ENCODE peak calls at places on chromosomes 13 and 19, in four cellular contexts. T is HCT116, A is psoas muscle, P is heart right ventricle. H is an unnamed sample. For H3K4me1, the result is how much of the 10 kb centered on the place peaks cover.

GRCh38 chr13:96417956-96418355 is 328.0 kb downstream of the HS6ST3 start:
- DNase-seq in T (no peak), A (no peak), P (no peak), H (no peak)

GRCh38 chr19:6464070-6464873 is at the start of gene CRB3:
- DNase-seq in T (peak), A (peak), P (no peak), H (peak)

GRCh38 chr13:94712812-94713555 is 639 bp upstream of the SOX21 start:
- DNase-seq in T (no peak), A (peak), P (no peak), H (peak)

GRCh38 chr13:44160549-44161278 is 212.9 kb upstream of the SERP2 start:
- DNase-seq in T (no peak), A (no peak), P (no peak), H (peak)

GRCh38 chr13:114161028-114161556 is 18.0 kb upstream of the CFAP97D2 start:
- DNase-seq in T (no peak), A (no peak), P (no peak), H (no peak)

GRCh38 chr19:48837081-48837524 is 812 bp upstream of the HSD17B14 start:
- DNase-seq in T (peak), A (peak), P (peak), H (peak)

GRCh38 chr13:98143157-98143553 is 261 bp downstream of the FARP1 start:
- DNase-seq in T (no peak), A (no peak), P (peak), H (no peak)

GRCh38 chr19:44696939-44697669 is 1.8 kb upstream of the CEACAM16 start:
- DNase-seq in T (no peak), A (no peak), P (no peak), H (no peak)

GRCh38 chr19:13637664-13638063 is 126.7 kb upstream of the MRI1 start:
- DNase-seq in T (peak), A (no peak), P (no peak), H (peak)

GRCh38 chr19:45917421-45918091 is 3.0 kb upstream of the NANOS2 start:
- DNase-seq in T (no peak), A (no peak), P (no peak), H (no peak)

GRCh38 chr13:64546371-64546770 is 2683.8 kb downstream of the PCDH9 start:
- DNase-seq in T (no peak), A (no peak), P (no peak), H (no peak)

GRCh38 chr13:59392328-59392727 is 771.4 kb downstream of the DIAPH3 start:
- DNase-seq in T (no peak), A (no peak), P (no peak), H (no peak)
- H3K27ac ChIP-seq in T (no peak), A (no peak), P (no peak), H (no peak)

GRCh38 chr19:55248704-55249103 is 10.1 kb downstream of the PPP6R1 start:
- DNase-seq in T (no peak), A (no peak), P (no peak), H (no peak)
- H3K4me1 ChIP-seq in T (under half), A (under half), P (half or more), H (under half)

GRCh38 chr19:32337176-32337808 is 8.1 kb upstream of the ZNF507 start:
- DNase-seq in T (no peak), A (no peak), P (no peak), H (no peak)

GRCh38 chr19:32336259-32337111 is 8.9 kb upstream of the ZNF507 start:
- DNase-seq in T (no peak), A (no peak), P (no peak), H (no peak)

GRCh38 chr19:32343550-32344262 is 1.7 kb upstream of the ZNF507 start:
- DNase-seq in T (no peak), A (no peak), P (no peak), H (no peak)

GRCh38 chr19:32342695-32343094 is 2.7 kb upstream of the ZNF507 start:
- DNase-seq in T (no peak), A (no peak), P (no peak), H (no peak)

GRCh38 chr19:32339988-32340874 is 5.2 kb upstream of the ZNF507 start:
- DNase-seq in T (no peak), A (peak), P (peak), H (no peak)
- TF ChIP-seq CTCF in T (peak), A (peak), P (peak), H (peak)

GRCh38 chr19:34084396-34085145 is 87.7 kb upstream of the LSM14A start:
- DNase-seq in T (no peak), A (no peak), P (no peak), H (no peak)

GRCh38 chr19:34089566-34089965 is 82.7 kb upstream of the LSM14A start:
- DNase-seq in T (no peak), A (no peak), P (no peak), H (no peak)

GRCh38 chr19:34082289-34083077 is 89.8 kb upstream of the LSM14A start:
- DNase-seq in T (no peak), A (no peak), P (no peak), H (no peak)

GRCh38 chr19:34085336-34085735 is 87.0 kb upstream of the LSM14A start:
- DNase-seq in T (no peak), A (no peak), P (no peak), H (no peak)

DNA sequence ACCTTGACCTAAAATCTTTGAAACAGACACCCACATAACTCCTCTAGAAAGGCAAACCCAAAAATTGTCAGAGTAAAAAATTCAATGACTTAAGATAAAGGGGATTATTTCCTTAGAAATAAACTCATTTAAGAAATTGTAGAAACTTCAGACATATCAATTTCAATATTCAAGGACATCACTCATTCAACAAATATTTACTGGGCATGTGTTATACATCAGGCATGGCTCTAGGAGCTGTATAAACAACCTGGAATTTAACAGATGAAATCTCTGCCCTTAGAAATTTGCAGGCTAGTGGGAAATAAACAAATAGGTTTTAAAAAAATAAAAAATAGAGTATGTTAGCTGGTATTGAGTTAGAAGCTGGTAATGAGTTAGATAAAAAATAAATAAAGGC is 84.0 kb upstream of the LSM14A start:
- DNase-seq in T (no peak), A (no peak), P (no peak), H (no peak)
- H3K27ac ChIP-seq in T (no peak), A (no peak), P (no peak), H (no peak)

GRCh38 chr13:99258210-99258860 is at the start of gene GPR18:
- DNase-seq in T (no peak), A (no peak), P (no peak), H (no peak)

GRCh38 chr13:99258946-99259345 is 767 bp upstream of the GPR18 start:
- DNase-seq in T (no peak), A (no peak), P (no peak), H (no peak)

GRCh38 chr13:99260216-99260615 is 2.0 kb upstream of the GPR18 start:
- DNase-seq in T (no peak), A (no peak), P (no peak), H (no peak)

GRCh38 chr13:99263386-99263785 is 5.2 kb upstream of the GPR18 start:
- DNase-seq in T (no peak), A (no peak), P (no peak), H (no peak)

DNA sequence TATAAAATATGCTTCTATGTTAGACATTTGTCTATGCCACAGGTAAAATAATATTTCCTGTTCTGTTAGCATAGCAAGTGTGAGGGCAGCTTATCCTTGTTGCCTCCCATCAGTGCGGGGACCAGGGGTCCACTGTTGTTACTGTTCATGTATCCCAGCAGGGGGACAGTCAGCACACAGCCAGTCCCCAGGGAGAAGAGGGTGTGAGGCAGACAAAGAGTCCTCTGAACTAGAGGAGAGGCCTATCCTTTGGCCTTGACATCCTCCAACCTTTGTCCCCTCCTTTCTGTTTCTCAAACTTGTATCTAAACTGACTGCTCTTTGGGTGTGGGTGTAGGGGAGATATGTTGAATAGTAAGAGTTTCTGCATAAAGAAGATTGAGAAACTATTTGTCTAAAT is 2.9 kb upstream of the GPR18 start:
- DNase-seq in T (no peak), A (no peak), P (no peak), H (no peak)
- H3K4me1 ChIP-seq in T (under half), A (half or more), P (under half), H (under half)

DNA sequence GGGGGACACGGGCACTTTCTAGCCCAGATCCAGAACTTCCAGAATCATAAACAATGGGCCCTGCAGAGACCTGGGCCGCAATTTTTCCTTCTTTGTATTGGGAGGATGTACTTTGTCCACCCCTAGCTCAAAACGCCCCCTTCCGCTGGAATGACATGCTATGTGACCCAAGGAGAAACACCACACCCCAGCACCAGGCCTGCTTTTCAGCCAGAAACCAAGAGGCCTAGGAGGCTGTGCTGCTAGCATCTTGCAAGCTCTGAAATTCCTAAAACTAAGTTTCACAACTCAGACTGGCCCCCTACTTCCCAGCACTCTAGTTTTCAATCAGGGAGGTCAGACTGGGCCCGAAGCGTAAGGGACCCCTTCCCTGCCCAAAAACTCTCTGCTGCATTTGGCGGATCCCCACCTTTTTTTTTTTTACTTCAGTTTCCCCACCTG is 538 bp downstream of the LSM4 start:
- DNase-seq in T (no peak), A (peak), P (peak), H (peak)
- TF ChIP-seq CTCF in T (peak), A (no peak), P (no peak), H (peak)